ENCODE peak calls at places on chromosomes 1 and 21, in ten cellular contexts. T is IMR-90; R is pancreas; A is OCI-LY7; N is body of pancreas; Y is Panc1; U is CD8-positive, alpha-beta memory T cell; F is neural progenitor cell; B is thoracic aorta; C is HCT116. J is an unnamed sample.

GRCh38 chr1:195738971-195739650 is 869.1 kb downstream of the KCNT2 start:
- DNase-seq in T (peak; percentile 43), B (no peak), F (no peak), C (no peak), N (no peak), R (no peak), A (no peak), Y (no peak), U (no peak), J (no peak)

GRCh38 chr1:35809156-35810095 is 1.6 kb downstream of the AGO4 start:
- DNase-seq in T (no peak), R (no peak), F (no peak), A (no peak), B (no peak), C (no peak), N (no peak), U (no peak), Y (no peak), J (no peak)

GRCh38 chr1:56715161-56715560 is 70.0 kb downstream of the PRKAA2 start:
- DNase-seq in F (no peak), R (no peak), A (no peak), U (no peak), T (peak; percentile 27), Y (no peak), C (no peak), B (no peak), N (no peak), J (no peak)

GRCh38 chr1:90707363-90707710 is 9.8 kb downstream of the BARHL2 start:
- DNase-seq in A (no peak), N (peak; percentile 76), C (no peak), R (peak; percentile 65), U (no peak), B (no peak), Y (no peak), F (peak; percentile 91), T (peak; percentile 15), J (no peak)

GRCh38 chr1:39230261-39231190 is 26.0 kb downstream of the MACF1 start:
- DNase-seq in T (no peak), B (no peak), Y (no peak), R (no peak), U (peak; percentile 4), N (no peak), A (peak; percentile 29), C (no peak), F (peak; percentile 7), J (no peak)

GRCh38 chr1:77536813-77537212 is 145.6 kb downstream of the ZZZ3 start:
- DNase-seq in F (no peak), N (no peak), A (no peak), U (no peak), R (no peak), B (no peak), C (peak; percentile 88), Y (peak; percentile 97), T (peak; percentile 98), J (no peak)

GRCh38 chr1:70008658-70009057 is 196.7 kb downstream of the LRRC40 start:
- DNase-seq in T (no peak), A (no peak), R (no peak), C (no peak), F (no peak), N (no peak), U (no peak), B (no peak), Y (no peak), J (no peak)

GRCh38 chr1:214018605-214019268 is 31.0 kb downstream of the PROX1 start:
- DNase-seq in F (peak; percentile 38), Y (no peak), B (no peak), R (no peak), C (no peak), N (no peak), T (no peak), A (peak; percentile 1), U (no peak), J (peak; percentile 24)

GRCh38 chr21:41625428-41625827 is 117.5 kb upstream of the TMPRSS2 start:
- DNase-seq in B (no peak), U (no peak), F (no peak), C (no peak), Y (no peak), A (no peak), R (no peak), N (no peak), T (no peak), J (no peak)

GRCh38 chr1:59043796-59044195 is 253.1 kb upstream of the FGGY start:
- DNase-seq in A (no peak), F (no peak), C (no peak), N (peak; percentile 46), B (no peak), Y (no peak), R (peak; percentile 37), T (peak; percentile 89), U (no peak), J (no peak)

GRCh38 chr1:52288286-52288685 is 77.7 kb downstream of the CC2D1B start:
- DNase-seq in F (no peak), T (peak; percentile 64), U (no peak), B (no peak), A (no peak), Y (no peak), N (no peak), R (no peak), C (peak; percentile 60), J (no peak)

DNA sequence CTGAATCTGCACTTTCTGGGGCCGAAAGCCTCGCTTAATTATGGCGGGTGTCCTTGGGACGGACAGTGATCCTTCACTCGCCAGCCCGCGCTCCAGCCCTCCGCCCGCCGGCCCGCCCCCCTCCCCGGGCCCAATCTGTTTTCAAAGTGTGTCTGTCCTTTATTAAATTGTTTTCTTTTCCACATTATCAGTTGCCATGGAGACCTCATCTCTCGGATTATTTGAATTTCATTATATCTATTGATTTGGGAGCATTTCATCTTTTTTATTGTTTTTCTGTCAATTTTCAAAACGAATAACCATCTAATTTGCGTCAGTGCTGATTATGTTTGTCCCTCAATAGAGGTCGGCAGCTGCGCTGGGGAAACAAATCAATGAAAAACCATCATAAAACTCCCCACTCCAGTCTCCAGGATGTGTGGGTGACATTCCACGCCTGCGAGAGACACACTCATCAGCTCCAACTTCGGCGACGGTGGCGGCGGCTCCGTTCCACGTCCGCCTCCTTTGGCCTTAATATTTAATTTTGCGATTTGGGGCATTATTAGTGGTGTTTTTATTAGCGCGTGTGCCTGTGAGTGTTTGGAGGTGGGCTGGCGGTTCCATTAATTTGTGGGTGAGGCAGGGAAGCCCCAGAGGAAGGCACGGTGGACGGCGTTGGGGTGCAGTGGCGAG is 123.9 kb downstream of the CASZ1 start:
- DNase-seq in A (no peak), B (no peak), F (no peak), N (no peak), R (no peak), Y (no peak), U (no peak), T (no peak), C (no peak), J (no peak)
- H3K4me1 ChIP-seq in A (no peaks in the 10 kb centered on the region), B (peaks cover 57% of the 10 kb centered on the region), F (peaks cover 50% of the 10 kb centered on the region), N (peaks cover 50% of the 10 kb centered on the region), R (peaks cover 6% of the 10 kb centered on the region), Y (peaks cover 15% of the 10 kb centered on the region), U (no peaks in the 10 kb centered on the region), T (no peaks in the 10 kb centered on the region), C (no peaks in the 10 kb centered on the region), J (no peaks in the 10 kb centered on the region)

GRCh38 chr1:184621262-184621661 is 133.4 kb downstream of the EDEM3 start:
- DNase-seq in F (no peak), B (no peak), U (no peak), C (no peak), R (no peak), N (no peak), T (peak; percentile 83), A (no peak), Y (no peak), J (no peak)
- H3K27ac ChIP-seq in F (no peak overlapping the region), B (no peak overlapping the region), U (no peak overlapping the region), C (no peak overlapping the region), R (no peak overlapping the region), N (no peak overlapping the region), T (no peak overlapping the region), A (no peak overlapping the region), Y (no peak overlapping the region), J (no peak overlapping the region)

GRCh38 chr1:115098979-115099692 is 9.8 kb upstream of the TSPAN2 start:
- DNase-seq in B (no peak), U (peak; percentile 89), A (peak; percentile 87), F (no peak), R (no peak), C (no peak), T (peak; percentile 26), N (peak; percentile 41), Y (no peak), J (peak; percentile 76)
- H3K4me3 ChIP-seq in B (peak overlapping the region; percentile 71), U (peak overlapping the region; percentile 67), A (peak overlapping the region; percentile 70), F (no peak overlapping the region), R (no peak overlapping the region), C (no peak overlapping the region), T (no peak overlapping the region), N (no peak overlapping the region), Y (peak overlapping the region; percentile 27), J (peak overlapping the region; percentile 61)

GRCh38 chr1:160680399-160680798 is 31.2 kb downstream of the CD48 start:
- DNase-seq in T (no peak), C (no peak), F (no peak), Y (no peak), U (no peak), B (no peak), N (no peak), A (no peak), R (no peak), J (no peak)

GRCh38 chr1:160682983-160683886 is 28.4 kb downstream of the CD48 start:
- DNase-seq in B (no peak), Y (no peak), T (no peak), F (no peak), A (no peak), C (no peak), R (no peak), U (peak; percentile 56), N (no peak), J (peak; percentile 48)

GRCh38 chr1:160679893-160680292 is 31.7 kb downstream of the CD48 start:
- DNase-seq in B (no peak), U (no peak), A (no peak), N (no peak), F (no peak), T (no peak), R (no peak), C (no peak), Y (no peak), J (no peak)

GRCh38 chr1:160681891-160682140 is 29.8 kb downstream of the CD48 start:
- DNase-seq in C (no peak), A (no peak), B (no peak), R (no peak), U (no peak), Y (no peak), F (no peak), T (no peak), N (no peak), J (no peak)

DNA sequence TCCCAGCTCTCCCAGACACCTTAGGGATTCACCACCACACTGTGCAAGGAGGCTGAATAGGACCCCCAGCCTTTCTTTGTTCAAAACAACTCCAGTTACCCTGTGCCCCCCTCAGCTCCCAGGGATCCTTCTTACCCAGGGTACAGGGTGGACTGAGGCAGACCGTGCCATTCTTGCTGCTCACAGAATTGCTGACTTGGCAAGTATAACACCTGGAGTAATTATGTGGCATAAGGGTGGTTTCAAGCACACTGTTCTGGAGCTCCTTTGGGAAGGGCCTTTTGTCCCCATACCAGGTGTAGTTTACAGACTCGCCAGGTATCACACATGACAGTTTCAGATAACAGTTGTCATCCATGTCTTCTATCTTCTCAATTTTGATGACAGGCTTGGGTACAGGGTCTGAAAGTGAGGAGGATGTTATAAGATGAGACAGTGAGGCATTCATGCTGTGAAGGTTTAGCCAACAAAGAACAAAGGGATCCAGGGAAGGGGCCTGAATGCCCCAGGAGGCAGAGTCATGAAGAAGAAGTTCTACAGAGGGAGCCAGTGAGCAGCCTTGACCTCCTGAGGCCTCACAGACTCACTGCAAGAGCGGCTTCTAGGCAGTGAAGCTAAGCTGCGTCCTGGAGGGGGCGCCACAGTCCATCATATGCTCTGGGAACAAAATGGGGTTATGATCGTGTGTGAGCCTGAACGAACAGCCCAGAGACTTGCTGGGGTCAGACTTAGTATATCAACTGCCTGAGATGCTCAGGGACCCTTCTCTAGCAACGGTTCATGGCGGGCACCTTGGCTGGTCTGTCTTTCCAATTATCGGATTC is 30.3 kb downstream of the CD48 start:
- DNase-seq in N (peak; percentile 41), F (peak; percentile 93), R (no peak), C (peak; percentile 78), T (peak; percentile 14), A (peak; percentile 89), B (no peak), Y (peak; percentile 25), U (peak; percentile 78), J (peak; percentile 87)
- H3K4me1 ChIP-seq in N (no peaks in the 10 kb centered on the region), F (no peaks in the 10 kb centered on the region), R (no peaks in the 10 kb centered on the region), C (no peaks in the 10 kb centered on the region), T (no peaks in the 10 kb centered on the region), A (peaks cover 39% of the 10 kb centered on the region), B (no peaks in the 10 kb centered on the region), Y (no peaks in the 10 kb centered on the region), U (peaks cover 56% of the 10 kb centered on the region), J (peaks cover 46% of the 10 kb centered on the region)

J was measured in DND-41.